ENCODE peak calls at places on chromosome 2, in five cellular contexts. One of them, this sample, is unnamed.

GRCh38 chr2:210593166-210593565 is 36.8 kb downstream of the CPS1 start:
- DNase-seq in aorta: no peak
- DNase-seq in left lung: no peak
- DNase-seq in ovary: no peak
- DNase-seq in A549: no peak
- DNase-seq in this sample: no peak

GRCh38 chr2:126720647-126721046 is 64.7 kb downstream of the GYPC start:
- DNase-seq in aorta: no peak
- DNase-seq in left lung: no peak
- DNase-seq in ovary: no peak
- DNase-seq in A549: no peak
- DNase-seq in this sample: no peak

GRCh38 chr2:138949517-138949916 is 169.3 kb upstream of the NXPH2 start:
- DNase-seq in aorta: no peak
- DNase-seq in left lung: no peak
- DNase-seq in ovary: no peak
- DNase-seq in A549: no peak
- DNase-seq in this sample: no peak

GRCh38 chr2:102144128-102144527 is 1.6 kb downstream of the IL1R1 start:
- DNase-seq in aorta: no peak
- DNase-seq in left lung: no peak
- DNase-seq in ovary: no peak
- DNase-seq in A549: no peak
- DNase-seq in this sample: no peak

GRCh38 chr2:74887961-74888670 is 54.2 kb downstream of the HK2 start:
- DNase-seq in aorta: no peak
- DNase-seq in left lung: no peak
- DNase-seq in ovary: no peak
- DNase-seq in A549: no peak
- DNase-seq in this sample: no peak

GRCh38 chr2:70854416-70854815 is 18.8 kb upstream of the CD207 start:
- DNase-seq in aorta: no peak
- DNase-seq in left lung: no peak
- DNase-seq in ovary: no peak
- DNase-seq in A549: no peak
- DNase-seq in this sample: no peak

GRCh38 chr2:30649278-30649677 is 158.0 kb downstream of the CAPN13 start:
- DNase-seq in aorta: no peak
- DNase-seq in left lung: no peak
- DNase-seq in ovary: no peak
- DNase-seq in A549: no peak
- DNase-seq in this sample: no peak

GRCh38 chr2:114610677-114611076 is 168.2 kb downstream of the DPP10 start:
- DNase-seq in aorta: peak; percentile 12
- DNase-seq in left lung: no peak
- DNase-seq in ovary: no peak
- DNase-seq in A549: no peak
- DNase-seq in this sample: no peak

GRCh38 chr2:42874838-42875801 is 82.7 kb upstream of the HAAO start:
- DNase-seq in aorta: peak; percentile 85
- DNase-seq in left lung: no peak
- DNase-seq in ovary: peak; percentile 78
- DNase-seq in A549: no peak
- DNase-seq in this sample: no peak

GRCh38 chr2:1010373-1011017 is 59.8 kb downstream of the SNTG2 start:
- DNase-seq in aorta: no peak
- DNase-seq in left lung: no peak
- DNase-seq in ovary: no peak
- DNase-seq in A549: no peak
- DNase-seq in this sample: peak; percentile 30

GRCh38 chr2:218434456-218434855 is 15.5 kb downstream of the VIL1 start:
- DNase-seq in aorta: no peak
- DNase-seq in left lung: no peak
- DNase-seq in ovary: no peak
- DNase-seq in A549: no peak
- DNase-seq in this sample: no peak

GRCh38 chr2:138818479-138818878 is 38.3 kb upstream of the NXPH2 start:
- DNase-seq in aorta: no peak
- DNase-seq in left lung: no peak
- DNase-seq in ovary: no peak
- DNase-seq in A549: no peak
- DNase-seq in this sample: peak; percentile 2

GRCh38 chr2:2542316-2542715 is 211.2 kb upstream of the MYT1L start:
- DNase-seq in aorta: no peak
- DNase-seq in left lung: no peak
- DNase-seq in ovary: no peak
- DNase-seq in A549: no peak
- DNase-seq in this sample: no peak

GRCh38 chr2:9939587-9940485 is 11.7 kb upstream of the GRHL1 start:
- DNase-seq in aorta: no peak
- DNase-seq in left lung: no peak
- DNase-seq in ovary: no peak
- DNase-seq in A549: no peak
- DNase-seq in this sample: no peak

GRCh38 chr2:144921131-144921530 is 401.2 kb upstream of the ZEB2 start:
- DNase-seq in aorta: no peak
- DNase-seq in left lung: no peak
- DNase-seq in ovary: no peak
- DNase-seq in A549: no peak
- DNase-seq in this sample: no peak

GRCh38 chr2:206915136-206915535 is 24.2 kb upstream of the CPO start:
- DNase-seq in aorta: no peak
- DNase-seq in left lung: no peak
- DNase-seq in ovary: no peak
- DNase-seq in A549: no peak
- DNase-seq in this sample: peak; percentile 81

GRCh38 chr2:67797801-67798535 is 264.8 kb downstream of the C1D start:
- DNase-seq in aorta: no peak
- DNase-seq in left lung: no peak
- DNase-seq in ovary: no peak
- DNase-seq in A549: no peak
- DNase-seq in this sample: no peak

GRCh38 chr2:127525692-127526141 is 572 bp downstream of the IWS1 start:
- DNase-seq in aorta: no peak
- DNase-seq in left lung: no peak
- DNase-seq in ovary: no peak
- DNase-seq in A549: peak; percentile 14
- DNase-seq in this sample: peak; percentile 63

GRCh38 chr2:57720728-57721627 is 325.6 kb upstream of the VRK2 start:
- DNase-seq in aorta: peak; percentile 39
- DNase-seq in left lung: no peak
- DNase-seq in ovary: peak; percentile 36
- DNase-seq in A549: peak; percentile 38
- DNase-seq in this sample: peak; percentile 67

DNA sequence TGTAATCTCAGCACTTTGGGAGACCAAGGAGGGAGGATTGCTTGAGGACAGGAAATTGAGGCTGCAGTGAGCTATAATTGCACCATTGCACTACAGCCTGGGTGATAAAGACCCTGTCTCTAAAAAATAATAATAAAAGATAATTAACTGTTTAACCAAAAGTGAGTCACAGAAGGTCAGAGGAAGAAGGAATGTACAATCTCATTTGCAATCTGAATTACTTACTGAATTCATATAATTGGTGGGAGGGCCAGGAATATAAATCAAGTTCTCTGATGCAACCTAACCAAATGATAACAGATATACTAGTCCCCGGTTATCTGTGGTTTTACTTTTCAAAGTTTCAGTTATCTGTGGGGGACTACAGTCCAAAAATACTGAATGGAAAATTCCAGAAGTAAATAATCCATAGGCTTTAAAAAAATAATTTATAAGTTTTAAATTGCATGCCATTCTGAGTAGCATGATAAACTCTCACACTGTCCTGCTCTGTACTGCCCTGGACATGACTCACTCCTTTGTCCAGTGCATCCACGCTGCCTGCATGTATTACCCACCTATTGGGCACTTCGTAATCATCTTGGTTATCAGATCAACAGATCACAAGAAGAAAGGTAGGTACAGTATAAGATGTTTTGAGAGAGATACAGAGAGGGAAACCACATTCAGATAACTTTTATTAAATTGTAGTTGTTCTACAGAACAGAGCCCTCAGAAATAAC is 12.8 kb upstream of the MATN3 start:
- DNase-seq in aorta: no peak
- DNase-seq in left lung: no peak
- DNase-seq in ovary: no peak
- DNase-seq in A549: no peak
- DNase-seq in this sample: no peak
- H3K9me3 ChIP-seq in aorta: no peaks in the 10 kb centered on the region
- H3K9me3 ChIP-seq in left lung: no peaks in the 10 kb centered on the region
- H3K9me3 ChIP-seq in ovary: peaks cover 3% of the 10 kb centered on the region
- H3K9me3 ChIP-seq in A549: peaks cover 28% of the 10 kb centered on the region
- H3K9me3 ChIP-seq in this sample: no peaks in the 10 kb centered on the region

GRCh38 chr2:45652090-45653050 is 895 bp downstream of the PRKCE start:
- DNase-seq in aorta: peak; percentile 74
- DNase-seq in left lung: peak; percentile 85
- DNase-seq in ovary: peak; percentile 63
- DNase-seq in A549: no peak
- DNase-seq in this sample: peak; percentile 34

GRCh38 chr2:45654250-45654649 is 2.8 kb downstream of the PRKCE start:
- DNase-seq in aorta: no peak
- DNase-seq in left lung: no peak
- DNase-seq in ovary: no peak
- DNase-seq in A549: no peak
- DNase-seq in this sample: no peak

GRCh38 chr2:45653125-45653524 is 1.6 kb downstream of the PRKCE start:
- DNase-seq in aorta: no peak
- DNase-seq in left lung: no peak
- DNase-seq in ovary: no peak
- DNase-seq in A549: no peak
- DNase-seq in this sample: no peak

GRCh38 chr2:45651415-45652089 is at the start of gene PRKCE:
- DNase-seq in aorta: peak; percentile 79
- DNase-seq in left lung: peak; percentile 88
- DNase-seq in ovary: peak; percentile 83
- DNase-seq in A549: peak; percentile 67
- DNase-seq in this sample: peak; percentile 58

GRCh38 chr2:45653584-45653983 is 2.1 kb downstream of the PRKCE start:
- DNase-seq in aorta: no peak
- DNase-seq in left lung: no peak
- DNase-seq in ovary: no peak
- DNase-seq in A549: no peak
- DNase-seq in this sample: no peak
- H3K4me3 ChIP-seq in aorta: no peak overlapping the region
- H3K4me3 ChIP-seq in left lung: no peak overlapping the region
- H3K4me3 ChIP-seq in ovary: no peak overlapping the region
- H3K4me3 ChIP-seq in A549: no peak overlapping the region
- H3K4me3 ChIP-seq in this sample: no peak overlapping the region

GRCh38 chr2:147325955-147326354 is 518.9 kb upstream of the ACVR2A start:
- DNase-seq in aorta: no peak
- DNase-seq in left lung: no peak
- DNase-seq in ovary: no peak
- DNase-seq in A549: no peak
- DNase-seq in this sample: no peak

DNA sequence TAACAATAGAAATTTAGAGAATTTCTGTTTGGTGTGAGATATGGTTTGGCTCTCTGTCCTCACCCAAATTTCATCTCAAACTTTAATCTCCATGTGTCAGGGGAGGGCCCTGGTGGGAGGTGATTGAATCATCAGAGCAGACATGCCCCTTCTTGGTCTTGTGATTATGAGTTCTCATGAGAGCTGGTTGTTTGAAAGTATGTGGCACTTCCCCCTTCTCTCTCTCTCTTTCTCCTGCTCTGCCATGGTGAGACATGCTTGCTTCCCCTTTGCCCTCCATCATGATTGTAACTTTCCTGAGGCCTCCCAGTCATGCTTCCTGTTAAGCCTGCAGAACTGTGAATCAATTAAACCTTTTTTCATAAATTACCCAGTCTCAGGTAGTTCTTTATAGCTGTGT is 524.7 kb upstream of the ACVR2A start:
- DNase-seq in aorta: no peak
- DNase-seq in left lung: no peak
- DNase-seq in ovary: no peak
- DNase-seq in A549: no peak
- DNase-seq in this sample: no peak
- H3K9me3 ChIP-seq in aorta: peaks cover 4% of the 10 kb centered on the region
- H3K9me3 ChIP-seq in left lung: no peaks in the 10 kb centered on the region
- H3K9me3 ChIP-seq in ovary: no peaks in the 10 kb centered on the region
- H3K9me3 ChIP-seq in A549: no peaks in the 10 kb centered on the region
- H3K9me3 ChIP-seq in this sample: no peaks in the 10 kb centered on the region

GRCh38 chr2:46336560-46336959 is 39.4 kb downstream of the EPAS1 start:
- DNase-seq in aorta: no peak
- DNase-seq in left lung: no peak
- DNase-seq in ovary: no peak
- DNase-seq in A549: no peak
- DNase-seq in this sample: no peak
- H3K4me3 ChIP-seq in aorta: no peak overlapping the region
- H3K4me3 ChIP-seq in left lung: no peak overlapping the region
- H3K4me3 ChIP-seq in ovary: no peak overlapping the region
- H3K4me3 ChIP-seq in A549: peak overlapping the region; percentile 37
- H3K4me3 ChIP-seq in this sample: no peak overlapping the region

DNA sequence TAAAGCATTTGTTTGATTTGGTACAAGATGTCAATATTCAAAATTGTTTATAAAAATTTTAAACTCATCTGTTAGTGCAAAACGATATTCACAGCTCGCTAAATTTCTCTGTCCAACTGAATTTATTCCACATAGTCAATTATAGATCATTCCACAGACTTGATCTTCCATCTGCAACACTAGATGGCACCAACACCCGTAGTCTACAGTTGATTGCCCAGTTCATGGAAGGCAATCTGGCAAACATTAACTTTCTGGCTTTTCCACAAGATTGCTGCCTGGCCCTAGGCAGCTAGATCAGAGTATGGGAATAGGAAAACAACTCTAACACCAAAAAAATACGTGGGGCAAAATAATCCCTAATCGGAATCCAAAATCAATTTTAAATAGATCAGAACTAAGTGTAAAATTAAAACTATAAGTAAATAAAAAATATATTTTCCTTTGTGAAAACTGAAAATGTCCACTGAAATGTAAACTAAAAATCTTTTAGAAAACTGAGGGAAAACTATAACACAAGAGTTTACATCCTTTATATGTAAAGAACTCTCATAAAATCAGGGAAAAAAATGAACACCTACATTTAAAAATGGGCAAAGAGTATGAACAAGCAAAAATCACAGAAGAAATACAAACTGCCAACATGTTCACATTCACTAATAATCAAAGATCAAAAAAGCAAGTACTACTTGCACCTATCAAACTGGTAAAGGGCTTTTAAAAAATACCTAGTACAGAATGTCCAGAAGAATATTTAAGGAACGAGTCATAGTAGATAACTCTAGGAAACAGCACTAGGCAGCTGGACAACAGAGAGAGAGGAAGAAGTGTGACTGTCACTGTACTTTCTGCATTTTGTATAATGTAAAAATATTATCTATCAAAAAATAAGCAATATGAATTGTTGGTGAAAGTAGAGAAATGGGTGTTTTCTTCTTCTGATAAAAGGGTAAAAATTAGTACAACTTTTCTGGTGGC is 35.0 kb downstream of the RTN4 start:
- DNase-seq in aorta: no peak
- DNase-seq in left lung: no peak
- DNase-seq in ovary: no peak
- DNase-seq in A549: peak; percentile 71
- DNase-seq in this sample: peak; percentile 83
- H3K9me3 ChIP-seq in aorta: no peaks in the 10 kb centered on the region
- H3K9me3 ChIP-seq in left lung: no peaks in the 10 kb centered on the region
- H3K9me3 ChIP-seq in ovary: no peaks in the 10 kb centered on the region
- H3K9me3 ChIP-seq in A549: no peaks in the 10 kb centered on the region
- H3K9me3 ChIP-seq in this sample: no peaks in the 10 kb centered on the region

This sample was measured in cardiac muscle cell.